ENCODE peak calls at places on chromosome 12, in six cellular contexts. M, H, P, E, Z and J are unnamed samples.
A peak's percentile ranks its signal among the peaks of the same experiment; 100 is the strongest.

GRCh38 chr12:84874125-84874824 is 38.3 kb downstream of the SLC6A15 start:
- DNase-seq in P (peak; percentile 36), H (no peak), Z (peak; percentile 75), E (no peak), M (peak; percentile 60), J (no peak)

GRCh38 chr12:11969437-11970154 is 101.1 kb upstream of the BCL2L14 start:
- DNase-seq in H (no peak), Z (no peak), E (no peak), M (no peak), P (no peak), J (no peak)

GRCh38 chr12:94089891-94090290 is 58.5 kb upstream of the PLXNC1 start:
- DNase-seq in H (no peak), E (no peak), Z (peak; percentile 79), M (peak; percentile 58), P (no peak), J (no peak)

GRCh38 chr12:25366159-25366558 is 115.4 kb upstream of the KRAS start:
- DNase-seq in P (no peak), Z (no peak), E (no peak), H (no peak), M (no peak), J (no peak)

GRCh38 chr12:123150273-123150803 is 552 bp downstream of the PITPNM2 start:
- DNase-seq in H (peak; percentile 77), M (no peak), E (no peak), P (peak; percentile 93), Z (peak; percentile 26), J (no peak)

GRCh38 chr12:78951746-78952532 is 87.4 kb downstream of the SYT1 start:
- DNase-seq in Z (no peak), P (no peak), H (no peak), E (no peak), M (no peak), J (no peak)

GRCh38 chr12:106229036-106229591 is 18.7 kb downstream of the CKAP4 start:
- DNase-seq in H (no peak), M (no peak), P (no peak), E (no peak), Z (no peak), J (no peak)

GRCh38 chr12:107318804-107319535 is 225.6 kb upstream of the CRY1 start:
- DNase-seq in P (peak; percentile 76), H (no peak), E (peak; percentile 47), M (peak; percentile 51), Z (peak; percentile 37), J (no peak)

GRCh38 chr12:113097716-113098427 is 37.7 kb downstream of the RASAL1 start:
- DNase-seq in H (no peak), Z (peak; percentile 51), P (peak; percentile 83), M (no peak), E (no peak), J (no peak)

GRCh38 chr12:30927210-30927576 is 645 bp downstream of the TSPAN11 start:
- DNase-seq in P (no peak), M (no peak), Z (no peak), H (no peak), E (no peak), J (no peak)

GRCh38 chr12:49901026-49901425 is 2.7 kb downstream of the FAIM2 start:
- DNase-seq in Z (no peak), P (no peak), E (no peak), M (no peak), H (peak; percentile 38), J (peak; percentile 66)

GRCh38 chr12:111450676-111451075 is 45.0 kb downstream of the SH2B3 start:
- DNase-seq in E (no peak), P (peak; percentile 6), H (peak; percentile 59), Z (no peak), M (no peak), J (no peak)

GRCh38 chr12:103114296-103115055 is 157.0 kb downstream of the ASCL1 start:
- DNase-seq in H (no peak), P (no peak), E (no peak), Z (no peak), M (no peak), J (no peak)

GRCh38 chr12:65164774-65165173 is 4.6 kb upstream of the LEMD3 start:
- DNase-seq in Z (no peak), M (no peak), P (no peak), H (no peak), E (no peak), J (no peak)

GRCh38 chr12:75996907-75997447 is 34.6 kb downstream of the PHLDA1 start:
- DNase-seq in P (peak; percentile 23), E (no peak), Z (peak; percentile 63), M (no peak), H (no peak), J (no peak)

GRCh38 chr12:76621582-76622024 is 62.0 kb upstream of the OSBPL8 start:
- DNase-seq in H (peak; percentile 79), M (peak; percentile 72), Z (peak; percentile 78), E (peak; percentile 59), P (peak; percentile 87), J (no peak)

GRCh38 chr12:26374934-26375333 is 179.6 kb downstream of the SSPN start:
- DNase-seq in H (no peak), P (no peak), E (no peak), Z (peak; percentile 43), M (peak; percentile 52), J (no peak)

GRCh38 chr12:113870035-113870434 is 96.1 kb downstream of the RBM19 start:
- DNase-seq in Z (no peak), H (no peak), M (no peak), P (no peak), E (no peak), J (no peak)

GRCh38 chr12:118145113-118145797 is 9.3 kb downstream of the PEBP1 start:
- DNase-seq in E (no peak), P (no peak), M (no peak), H (no peak), Z (no peak), J (no peak)

GRCh38 chr12:30694412-30694955 is 1.2 kb downstream of the IPO8 start:
- DNase-seq in E (no peak), Z (no peak), M (peak; percentile 22), H (no peak), P (peak; percentile 65), J (no peak)

GRCh38 chr12:76312314-76312713 is 35.9 kb downstream of the BBS10 start:
- DNase-seq in H (no peak), P (no peak), M (no peak), E (no peak), Z (no peak), J (no peak)

GRCh38 chr12:51549637-51550036 is 41.4 kb upstream of the SCN8A start:
- DNase-seq in E (no peak), M (peak; percentile 15), Z (no peak), P (no peak), H (no peak), J (no peak)

GRCh38 chr12:122874081-122874480 is 21.8 kb downstream of the VPS37B start:
- DNase-seq in H (no peak), E (no peak), Z (no peak), M (no peak), P (no peak), J (no peak)

GRCh38 chr12:93727911-93728310 is 50.7 kb downstream of the CRADD start:
- DNase-seq in E (no peak), M (no peak), H (no peak), Z (no peak), P (no peak), J (no peak)

GRCh38 chr12:106418970-106419369 is 61.4 kb downstream of the POLR3B start:
- DNase-seq in H (no peak), Z (no peak), E (no peak), P (no peak), M (no peak), J (no peak)

GRCh38 chr12:45583011-45583657 is 146.4 kb upstream of the ARID2 start:
- DNase-seq in H (no peak), Z (peak; percentile 90), E (no peak), M (peak; percentile 66), P (peak; percentile 71), J (no peak)

GRCh38 chr12:113655479-113655878 is 183.8 kb upstream of the LHX5 start:
- DNase-seq in E (no peak), P (no peak), M (no peak), H (no peak), Z (no peak), J (no peak)

GRCh38 chr12:131915774-131916173 is 13.3 kb upstream of the PUS1 start:
- DNase-seq in Z (no peak), E (no peak), H (peak; percentile 61), P (peak; percentile 57), M (no peak), J (no peak)
- TF ChIP-seq CTCF in Z (no peak), E (no peak), H (no peak), P (no peak), M (no peak), J (no peak)

GRCh38 chr12:125549171-125549570 is 483.9 kb downstream of the AACS start:
- DNase-seq in P (no peak), M (no peak), H (no peak), E (no peak), Z (no peak), J (no peak)

GRCh38 chr12:125552223-125552747 is 487.1 kb downstream of the AACS start:
- DNase-seq in H (no peak), Z (no peak), P (no peak), E (no peak), M (no peak), J (no peak)

GRCh38 chr12:125544979-125545378 is 479.7 kb downstream of the AACS start:
- DNase-seq in H (no peak), Z (no peak), P (no peak), E (no peak), M (no peak), J (no peak)

GRCh38 chr12:125549836-125550235 is 484.6 kb downstream of the AACS start:
- DNase-seq in E (peak; percentile 46), Z (no peak), M (no peak), P (no peak), H (no peak), J (no peak)
- TF ChIP-seq CTCF in E (peak; percentile 81), Z (peak; percentile 37), M (no peak), P (no peak), H (no peak), J (peak; percentile 39)

GRCh38 chr12:124392271-124392990 is 97.5 kb downstream of the RFLNA start:
- DNase-seq in P (peak; percentile 93), Z (no peak), H (no peak), M (peak; percentile 45), E (peak; percentile 36), J (no peak)
- TF ChIP-seq CTCF in P (peak; percentile 35), Z (peak; percentile 26), H (no peak), M (peak; percentile 43), E (peak; percentile 27), J (peak; percentile 78)

DNA sequence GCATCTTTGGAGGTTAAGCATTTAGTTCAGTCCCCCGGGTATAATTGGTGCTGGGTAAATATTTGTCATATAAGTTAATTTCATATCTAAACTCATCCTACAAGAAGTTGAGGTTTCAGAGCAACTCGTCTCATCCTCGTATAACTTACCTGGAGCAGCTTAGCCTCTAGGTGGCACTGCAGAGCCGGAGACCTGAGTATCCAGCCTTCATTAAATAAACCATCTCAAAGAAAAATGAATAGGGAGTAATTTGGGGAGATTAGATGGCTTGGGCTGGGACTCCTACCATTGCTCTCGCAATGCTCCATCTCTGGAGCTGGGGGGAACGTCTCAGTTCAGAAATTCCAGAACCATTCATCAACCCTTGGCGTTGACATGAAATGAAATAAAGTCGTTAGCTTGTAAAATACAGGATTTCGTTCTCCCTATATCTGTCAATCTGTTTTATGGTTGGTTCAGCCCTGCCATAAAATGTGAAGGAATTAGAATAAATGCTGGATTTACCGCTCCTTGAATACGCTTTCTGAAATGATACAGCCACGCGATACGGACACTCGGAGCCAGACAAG is 122.9 kb upstream of the TMEM132D start:
- DNase-seq in E (no peak), M (no peak), H (no peak), P (no peak), Z (peak; percentile 2), J (no peak)
- TF ChIP-seq CTCF in E (no peak), M (no peak), H (no peak), P (peak; percentile 49), Z (peak; percentile 34), J (peak; percentile 76)